ENCODE peak calls at places on chromosomes 13 and 19, in eight cellular contexts. I is AG08395; R is RCC 7860; P is PC-3; K is GM12865; U is MCF 10A; Z is activated CD4-positive, alpha-beta T cell treated with anti-CD3 and anti-CD28 coated beads, Interleukin-2, amount 10 ng/mL, durations not matched to agents 7 days and 5 days; B is H1. T is an unnamed sample.

GRCh38 chr19:41958367-41959055 is 610 bp downstream of the RABAC1 start:
- DNase-seq in I (peak; percentile 90), R (peak; percentile 35), P (peak; percentile 60), K (peak; percentile 79), U (peak; percentile 82), Z (peak; percentile 89), B (peak; percentile 97), T (peak; percentile 36)

GRCh38 chr19:18895038-18895827 is 725 bp downstream of the CERS1 start:
- DNase-seq in I (peak; percentile 64), R (peak; percentile 46), P (peak; percentile 53), K (peak; percentile 35), U (peak; percentile 44), Z (no peak), B (peak; percentile 80), T (no peak)

GRCh38 chr13:92260363-92260762 is 861.9 kb downstream of the GPC5 start:
- DNase-seq in I (no peak), R (no peak), P (no peak), K (peak; percentile 2), U (no peak), Z (no peak), B (no peak), T (no peak)

GRCh38 chr19:31149306-31149975 is 199.8 kb downstream of the TSHZ3 start:
- DNase-seq in I (peak; percentile 24), R (no peak), P (no peak), K (no peak), U (no peak), Z (no peak), B (no peak), T (no peak)

GRCh38 chr19:2327773-2328400 is 499 bp downstream of the LSM7 start:
- DNase-seq in I (peak; percentile 75), R (peak; percentile 83), P (peak; percentile 48), K (peak; percentile 93), U (peak; percentile 81), Z (peak; percentile 80), B (no peak), T (no peak)

GRCh38 chr13:96444676-96445075 is 354.8 kb downstream of the HS6ST3 start:
- DNase-seq in I (no peak), R (no peak), P (no peak), K (no peak), U (no peak), Z (no peak), B (no peak), T (no peak)

GRCh38 chr13:69474286-69474685 is 633.3 kb upstream of the ATXN8OS start:
- DNase-seq in I (no peak), R (no peak), P (peak; percentile 35), K (no peak), U (peak; percentile 57), Z (no peak), B (no peak), T (no peak)

GRCh38 chr19:33796164-33797100 is at the start of gene KCTD15:
- DNase-seq in I (no peak), R (no peak), P (peak; percentile 16), K (peak; percentile 52), U (peak; percentile 53), Z (no peak), B (peak; percentile 84), T (no peak)

GRCh38 chr19:10344780-10345179 is 5.4 kb upstream of the ICAM3 start:
- DNase-seq in I (no peak), R (no peak), P (no peak), K (no peak), U (no peak), Z (no peak), B (no peak), T (no peak)

GRCh38 chr19:49560358-49560900 is 19.9 kb downstream of the NOSIP start:
- DNase-seq in I (no peak), R (no peak), P (no peak), K (no peak), U (no peak), Z (peak; percentile 46), B (no peak), T (no peak)

GRCh38 chr19:33702606-33703437 is 81.1 kb downstream of the CHST8 start:
- DNase-seq in I (no peak), R (no peak), P (no peak), K (no peak), U (no peak), Z (no peak), B (no peak), T (no peak)